ENCODE peak calls at places on chromosomes 4 and X, in seven cellular contexts. I is Peyer's patch, N is uterus, V is right lobe of liver, L is transverse colon, U is heart left ventricle, P is breast epithelium. H is an unnamed sample.

GRCh38 chrX:2967998-2968909 is 38.1 kb upstream of the ARSH start:
- DNase-seq in I (no peak), N (no peak), V (no peak), L (peak), U (no peak), P (peak), H (no peak)

GRCh38 chr4:134243742-134244713 is 42.4 kb upstream of the PABPC4L start:
- DNase-seq in I (no peak), N (no peak), V (no peak), L (no peak), U (peak), P (no peak), H (peak)

GRCh38 chr4:682490-683172 is 6.3 kb downstream of the SLC49A3 start:
- DNase-seq in I (no peak), N (no peak), V (no peak), L (peak), U (peak), P (no peak), H (no peak)

GRCh38 chr4:158578476-158578875 is 56.8 kb downstream of the RXFP1 start:
- DNase-seq in I (no peak), N (no peak), V (no peak), L (no peak), U (no peak), P (no peak), H (no peak)

GRCh38 chrX:2552621-2553297 is 52.0 kb upstream of the DHRSX start:
- DNase-seq in I (no peak), N (no peak), V (no peak), L (no peak), U (no peak), P (no peak), H (no peak)

GRCh38 chrX:46620505-46620904 is 46.9 kb downstream of the CHST7 start:
- DNase-seq in I (no peak), N (no peak), V (no peak), L (no peak), U (no peak), P (no peak), H (no peak)

GRCh38 chrX:12991575-12991974 is 16.7 kb downstream of the TMSB4X start:
- DNase-seq in I (no peak), N (no peak), V (no peak), L (no peak), U (no peak), P (no peak), H (no peak)

GRCh38 chr4:182144621-182145359 is 98.4 kb upstream of the TENM3 start:
- DNase-seq in I (peak), N (peak), V (no peak), L (no peak), U (no peak), P (no peak), H (no peak)

GRCh38 chrX:45584717-45585116 is 384.0 kb upstream of the DIPK2B start:
- DNase-seq in I (no peak), N (no peak), V (no peak), L (no peak), U (no peak), P (no peak), H (no peak)

GRCh38 chr4:385934-386707 is 48.5 kb downstream of the ZNF141 start:
- DNase-seq in I (no peak), N (no peak), V (no peak), L (no peak), U (no peak), P (no peak), H (no peak)

DNA sequence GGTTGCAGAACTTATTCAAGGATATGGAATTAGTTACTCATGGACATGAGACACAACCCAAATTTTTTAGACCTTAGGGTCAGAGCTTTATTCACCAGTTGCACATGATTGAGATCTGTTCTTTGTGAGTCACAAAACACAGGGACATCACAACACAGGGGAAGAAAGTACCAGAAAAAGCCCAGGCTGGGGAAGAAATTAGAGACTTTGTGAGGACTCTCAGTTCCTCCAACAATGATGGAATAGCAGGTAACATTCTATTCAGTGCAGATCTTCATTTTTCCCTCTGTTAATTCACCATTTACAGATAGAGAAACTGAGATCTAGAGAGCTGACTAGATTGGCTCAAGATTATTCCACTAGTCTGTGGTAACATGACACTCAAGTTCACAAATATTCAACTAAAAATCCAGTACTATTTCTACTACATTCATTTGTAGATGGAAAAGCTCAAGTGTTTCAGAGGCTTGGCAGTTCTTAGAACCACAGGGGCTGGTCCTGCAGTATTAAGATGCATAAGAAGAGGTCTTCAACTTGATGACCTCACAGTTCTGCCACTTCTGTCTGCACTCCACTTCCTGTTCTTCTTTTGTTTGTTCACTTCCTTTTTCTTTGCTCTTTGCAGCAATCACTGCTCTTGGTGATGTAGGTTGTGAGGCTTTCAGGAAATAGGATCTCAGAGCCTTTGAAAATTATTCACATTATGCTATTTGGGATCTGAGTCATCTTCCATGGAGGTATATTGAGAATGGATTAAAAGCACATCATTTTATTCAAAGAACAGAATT is 602.2 kb upstream of the CPEB2 start:
- DNase-seq in I (no peak), N (no peak), V (no peak), L (no peak), U (no peak), P (no peak), H (no peak)
- TF ChIP-seq CTCF in I (no peak), N (no peak), V (no peak), L (no peak), U (no peak), P (no peak), H (no peak)

GRCh38 chr4:100966846-100967245 is 380.5 kb downstream of the PPP3CA start:
- DNase-seq in I (no peak), N (no peak), V (no peak), L (no peak), U (no peak), P (no peak), H (no peak)
- H3K4me3 ChIP-seq in I (no peak), N (no peak), V (no peak), L (no peak), U (no peak), P (no peak), H (no peak)

GRCh38 chr4:77861500-77861899 is 1.1 kb upstream of the MRPL1 start:
- DNase-seq in I (no peak), N (no peak), V (no peak), L (no peak), U (no peak), P (no peak), H (no peak)

GRCh38 chr4:77865259-77865658 is 2.6 kb downstream of the MRPL1 start:
- DNase-seq in I (no peak), N (no peak), V (no peak), L (no peak), U (no peak), P (no peak), H (no peak)

GRCh38 chr4:77859256-77859655 is 3.4 kb upstream of the MRPL1 start:
- DNase-seq in I (no peak), N (no peak), V (no peak), L (no peak), U (no peak), P (no peak), H (no peak)

DNA sequence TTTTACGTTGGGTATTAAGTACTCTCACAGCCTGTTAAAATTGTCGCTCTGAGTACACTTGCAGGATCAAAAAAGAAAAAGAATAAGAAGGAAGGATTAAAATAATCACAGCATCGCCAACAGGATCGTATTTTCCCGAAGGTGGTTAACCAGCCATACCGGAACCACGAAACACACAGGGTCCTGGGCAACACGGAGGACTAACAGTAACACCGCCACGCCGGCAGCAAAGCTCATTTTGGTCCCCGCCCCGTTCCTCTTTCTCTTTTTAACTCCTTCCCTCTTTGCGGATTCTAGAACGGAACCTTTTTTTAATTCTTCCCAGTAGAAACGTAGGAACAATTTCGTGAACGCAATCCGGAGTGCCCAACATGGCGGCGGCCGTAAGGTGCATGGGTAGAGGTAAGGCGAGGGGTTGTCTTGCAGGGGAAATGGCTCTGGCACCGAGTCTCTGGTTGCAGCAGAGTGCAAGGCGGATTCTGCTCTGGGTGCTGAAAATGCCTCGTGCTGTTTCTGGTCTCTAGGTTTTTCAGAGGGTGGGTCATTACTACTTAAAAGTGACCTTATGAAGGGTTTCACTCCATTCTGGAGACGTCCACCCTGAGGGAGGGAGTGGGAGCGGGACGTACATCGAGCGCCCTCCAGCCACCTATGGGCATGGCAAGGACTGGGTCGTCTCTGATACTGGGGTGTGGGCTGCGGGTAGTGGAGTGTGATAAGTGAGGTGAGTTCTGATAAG is at the start of gene MRPL1:
- DNase-seq in I (peak), N (peak), V (peak), L (peak), U (peak), P (peak), H (peak)
- TF ChIP-seq POLR2A in I (peak), N (peak), V (peak), L (peak), U (no peak), P (peak), H (no peak)

GRCh38 chrX:132614297-132614696 is 125.5 kb upstream of the MBNL3 start:
- DNase-seq in I (no peak), N (no peak), V (peak), L (no peak), U (no peak), P (no peak), H (no peak)
- TF ChIP-seq CTCF in I (no peak), N (no peak), V (peak), L (no peak), U (no peak), P (no peak), H (no peak)

DNA sequence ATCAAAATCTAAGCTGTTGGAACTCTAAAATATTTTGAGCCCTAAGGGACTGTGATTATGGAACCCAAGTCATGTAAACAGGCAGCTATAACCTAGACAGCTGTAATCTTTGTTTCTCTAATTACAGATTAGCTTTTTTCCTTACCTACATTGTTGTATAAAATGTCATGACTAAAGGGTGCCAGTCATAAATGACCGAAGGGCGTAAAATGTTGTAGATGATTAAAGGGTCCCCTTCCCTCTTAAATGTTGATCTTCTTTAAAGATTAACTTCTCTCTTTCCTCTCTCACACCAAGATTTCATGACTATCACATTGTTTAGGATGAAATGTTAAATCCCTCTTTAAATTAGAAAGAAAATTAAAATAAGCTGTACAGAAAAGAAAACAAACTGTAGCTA is 659.4 kb upstream of the NR3C2 start:
- DNase-seq in I (no peak), N (no peak), V (no peak), L (no peak), U (no peak), P (no peak), H (no peak)
- H3K4me3 ChIP-seq in I (no peak), N (no peak), V (no peak), L (no peak), U (no peak), P (no peak), H (no peak)

DNA sequence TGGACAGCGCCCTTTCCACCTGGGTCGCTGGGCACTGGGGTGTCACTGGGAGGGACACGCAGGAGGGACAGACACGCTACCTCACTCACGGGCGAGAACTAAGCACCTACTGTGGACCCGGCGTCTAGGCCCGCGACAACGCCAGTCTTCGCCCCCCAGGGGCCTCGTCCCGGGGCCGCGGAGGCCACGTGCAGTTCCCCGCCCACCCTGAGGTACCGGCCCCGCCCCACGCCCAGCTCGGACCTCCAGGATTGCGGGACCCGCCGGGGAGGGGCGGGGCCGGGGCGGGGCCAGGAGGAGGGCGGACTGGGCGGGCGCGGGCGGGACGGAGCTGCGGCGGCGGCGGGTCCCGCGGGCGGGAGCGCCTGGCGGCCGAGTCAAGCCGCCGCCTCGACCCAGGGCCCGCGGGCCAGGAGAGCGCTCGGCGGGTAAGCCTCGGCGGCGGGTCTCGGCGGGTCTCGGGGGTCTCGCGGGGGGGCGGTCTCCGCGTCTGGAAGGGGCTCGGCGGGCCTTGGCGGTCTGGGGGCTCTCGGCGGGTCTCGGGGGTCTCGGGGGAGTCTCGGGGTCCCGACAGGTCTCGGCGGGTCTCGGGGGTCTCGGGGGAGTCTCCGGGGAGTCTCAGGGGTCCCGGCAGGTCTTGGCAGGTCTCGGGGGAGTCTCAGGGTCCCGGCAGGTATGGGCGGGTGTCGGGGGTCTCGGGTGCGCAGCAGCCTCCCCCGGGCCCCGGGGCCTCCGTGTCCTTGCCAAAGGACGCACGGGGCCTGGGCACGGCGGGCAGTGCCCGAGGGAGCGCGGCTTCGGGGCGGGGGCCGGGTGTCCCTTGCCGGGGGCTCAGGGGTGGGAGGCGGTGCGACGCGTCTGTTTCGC is at the start of gene SH3BP2:
- DNase-seq in I (peak), N (peak), V (peak), L (peak), U (peak), P (peak), H (peak)
- TF ChIP-seq POLR2A in I (peak), N (peak), V (peak), L (peak), U (no peak), P (no peak), H (no peak)

GRCh38 chr4:110196871-110197420 is 1.5 kb downstream of the ELOVL6 start:
- DNase-seq in I (peak), N (no peak), V (peak), L (peak), U (peak), P (peak), H (peak)

GRCh38 chr4:110197421-110198398 is 705 bp downstream of the ELOVL6 start:
- DNase-seq in I (peak), N (peak), V (peak), L (peak), U (peak), P (no peak), H (peak)

GRCh38 chr4:110196206-110196870 is 2.1 kb downstream of the ELOVL6 start:
- DNase-seq in I (peak), N (peak), V (peak), L (peak), U (peak), P (no peak), H (peak)

GRCh38 chr4:110200673-110201072 is 2.3 kb upstream of the ELOVL6 start:
- DNase-seq in I (no peak), N (no peak), V (no peak), L (no peak), U (no peak), P (no peak), H (no peak)

DNA sequence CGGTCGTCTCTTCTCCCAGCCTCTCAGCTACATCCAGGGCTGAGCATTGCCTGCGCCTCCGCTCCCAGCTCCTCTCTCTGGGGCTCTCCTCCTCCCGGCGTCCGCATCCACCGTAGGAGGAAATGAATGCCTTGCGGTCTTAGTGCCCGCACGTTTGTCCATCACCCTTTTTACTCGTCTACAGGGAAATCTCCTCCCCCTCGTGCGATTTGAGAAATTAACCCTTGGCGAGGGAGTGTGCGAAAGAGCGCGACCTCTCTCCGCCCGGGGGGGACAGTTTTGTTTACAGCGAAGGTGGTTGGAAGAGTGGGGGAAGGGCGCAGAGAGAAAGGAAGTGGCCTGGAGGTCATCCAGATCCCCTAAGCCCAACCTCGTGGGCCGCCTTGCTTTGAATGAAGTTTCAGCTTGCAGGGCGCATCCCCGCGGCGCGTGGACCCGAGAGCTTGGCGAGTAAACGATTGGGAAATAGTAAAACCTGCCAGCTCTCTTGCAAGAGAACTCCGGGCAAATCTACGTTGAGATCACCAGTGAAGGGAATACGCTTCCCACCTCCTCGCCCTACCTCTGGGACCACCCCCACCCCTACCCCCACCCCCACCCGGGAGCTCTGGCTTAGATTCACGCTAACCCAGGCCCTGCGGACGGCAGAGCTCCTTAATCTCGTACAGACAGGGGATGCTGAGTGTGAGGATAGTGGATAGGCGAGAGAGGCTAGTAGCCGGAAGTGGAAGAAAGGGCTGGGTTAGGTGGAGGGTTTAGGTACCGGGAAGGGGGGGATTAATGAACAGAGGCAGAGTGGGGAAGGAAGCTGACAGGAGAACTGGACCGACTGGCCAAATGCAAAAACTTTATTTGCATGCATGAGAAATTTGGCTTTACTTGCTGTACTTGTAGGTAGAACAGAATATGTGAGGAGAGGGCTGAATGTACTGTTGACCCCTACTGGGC is at the start of gene ELOVL6:
- DNase-seq in I (peak), N (peak), V (peak), L (peak), U (peak), P (no peak), H (peak)
- TF ChIP-seq CTCF in I (no peak), N (no peak), V (no peak), L (no peak), U (no peak), P (no peak), H (no peak)